ENCODE peak calls at places on chromosome 11, in six cellular contexts. S, Z, H, O, Y and B are unnamed samples.

GRCh38 chr11:1121343-1122331 is 36.1 kb upstream of the MUC5AC start:
- DNase-seq in Z (peak), O (no peak), S (peak), H (no peak), Y (no peak), B (no peak)

GRCh38 chr11:95520765-95521542 is 268.6 kb downstream of the FAM76B start:
- DNase-seq in S (peak), H (no peak), Y (peak), O (peak), Z (no peak), B (no peak)

GRCh38 chr11:7673724-7674434 is 579 bp upstream of the CYB5R2 start:
- DNase-seq in H (peak), Y (peak), Z (peak), S (peak), O (peak), B (no peak)

GRCh38 chr11:121722431-121723256 is 269.9 kb upstream of the SORL1-AS1 start:
- DNase-seq in Y (peak), O (peak), H (no peak), S (peak), Z (peak), B (peak)

GRCh38 chr11:84264066-84264465 is 977.9 kb upstream of the CCDC90B start:
- DNase-seq in S (no peak), O (no peak), Z (no peak), H (no peak), Y (no peak), B (no peak)

GRCh38 chr11:44977493-44977984 is 26.9 kb upstream of the TP53I11 start:
- DNase-seq in Y (no peak), S (no peak), O (peak), H (no peak), Z (peak), B (no peak)

GRCh38 chr11:66651011-66651410 is 12.5 kb downstream of the RBM4 start:
- DNase-seq in O (peak), S (peak), H (no peak), Y (no peak), Z (no peak), B (no peak)

GRCh38 chr11:65776710-65777141 is 4.0 kb downstream of the AP5B1 start:
- DNase-seq in S (no peak), Z (no peak), H (no peak), Y (no peak), O (peak), B (no peak)

GRCh38 chr11:99020324-99021225 is at the start of gene CNTN5:
- DNase-seq in H (no peak), Y (peak), Z (peak), O (peak), S (peak), B (no peak)

GRCh38 chr11:47125083-47125482 is 51.6 kb downstream of the ARFGAP2 start:
- DNase-seq in S (no peak), Z (no peak), H (no peak), Y (no peak), O (no peak), B (no peak)

GRCh38 chr11:78420796-78421209 is 3.2 kb upstream of the GAB2 start:
- DNase-seq in Y (peak), Z (peak), S (peak), O (peak), H (peak), B (peak)

GRCh38 chr11:7538023-7538422 is 24.2 kb downstream of the PPFIBP2 start:
- DNase-seq in O (no peak), Y (no peak), H (no peak), Z (no peak), S (peak), B (no peak)

GRCh38 chr11:68962527-68963250 is 18.1 kb downstream of the MRGPRD start:
- DNase-seq in Z (no peak), H (no peak), O (no peak), S (no peak), Y (no peak), B (no peak)

GRCh38 chr11:122628691-122629555 is 26.6 kb upstream of the UBASH3B start:
- DNase-seq in O (peak), H (no peak), S (peak), Y (peak), Z (peak), B (peak)

GRCh38 chr11:68598816-68599653 is 85.3 kb upstream of the GAL start:
- DNase-seq in O (no peak), Y (no peak), Z (no peak), S (peak), H (no peak), B (no peak)

GRCh38 chr11:71153005-71153395 is 99.4 kb downstream of the SHANK2 start:
- DNase-seq in H (no peak), Y (peak), Z (no peak), O (peak), S (peak), B (no peak)

GRCh38 chr11:8309862-8310261 is 46.2 kb upstream of the LMO1 start:
- DNase-seq in S (no peak), H (no peak), Y (no peak), O (peak), Z (peak), B (no peak)

GRCh38 chr11:126419801-126420729 is 64.6 kb downstream of the ST3GAL4 start:
- DNase-seq in S (peak), H (peak), Z (no peak), Y (peak), O (no peak), B (peak)

GRCh38 chr11:131688056-131688693 is 317.8 kb downstream of the NTM start:
- DNase-seq in Y (peak), O (peak), H (peak), Z (peak), S (peak), B (no peak)

GRCh38 chr11:72609045-72609444 is 65.2 kb downstream of the PDE2A start:
- DNase-seq in Y (peak), O (peak), Z (no peak), H (no peak), S (peak), B (no peak)

GRCh38 chr11:126842038-126842437 is 158.5 kb downstream of the KIRREL3 start:
- DNase-seq in H (no peak), Z (no peak), O (no peak), Y (no peak), S (no peak), B (no peak)

GRCh38 chr11:12715131-12715530 is 40.9 kb downstream of the TEAD1 start:
- DNase-seq in O (no peak), S (no peak), H (no peak), Y (no peak), Z (no peak), B (no peak)

GRCh38 chr11:47270331-47271271 is 668 bp downstream of the MADD start:
- DNase-seq in Y (peak), H (peak), Z (peak), O (peak), S (peak), B (no peak)

GRCh38 chr11:46658259-46658658 is 40.9 kb downstream of the ATG13 start:
- DNase-seq in H (no peak), S (peak), Z (no peak), Y (peak), O (no peak), B (peak)

GRCh38 chr11:83554896-83555295 is 268.7 kb upstream of the CCDC90B start:
- DNase-seq in Z (peak), S (no peak), Y (no peak), O (no peak), H (no peak), B (no peak)

GRCh38 chr11:57157624-57158023 is 24.1 kb upstream of the LRRC55 start:
- DNase-seq in H (no peak), Z (no peak), Y (no peak), S (no peak), O (no peak), B (no peak)

GRCh38 chr11:92596596-92597317 is 372.1 kb downstream of the FAT3 start:
- DNase-seq in H (no peak), O (peak), Z (no peak), Y (no peak), S (no peak), B (no peak)

GRCh38 chr11:112293614-112294013 is 33.0 kb upstream of the PLET1 start:
- DNase-seq in H (no peak), Y (no peak), S (no peak), Z (no peak), O (no peak), B (no peak)

GRCh38 chr11:66106786-66107599 is 36.9 kb downstream of the PACS1 start:
- DNase-seq in Y (no peak), Z (no peak), H (no peak), O (peak), S (peak), B (no peak)

GRCh38 chr11:1091332-1092083 is 16.8 kb downstream of the MUC2 start:
- DNase-seq in Z (no peak), O (no peak), H (no peak), S (no peak), Y (no peak), B (no peak)

GRCh38 chr11:58075781-58076180 is 45.0 kb downstream of the OR6Q1 start:
- DNase-seq in Y (peak), O (peak), H (no peak), Z (no peak), S (peak), B (no peak)

GRCh38 chr11:69683764-69684333 is 8.7 kb upstream of the LTO1 start:
- DNase-seq in Y (no peak), Z (no peak), O (peak), H (no peak), S (no peak), B (no peak)

GRCh38 chr11:102047305-102047924 is at the start of gene CFAP300:
- DNase-seq in O (peak), Z (peak), H (peak), S (peak), Y (peak), B (peak)

GRCh38 chr11:102050927-102051575 is 3.8 kb downstream of the CFAP300 start:
- DNase-seq in S (no peak), H (no peak), O (no peak), Z (no peak), Y (no peak), B (no peak)

DNA sequence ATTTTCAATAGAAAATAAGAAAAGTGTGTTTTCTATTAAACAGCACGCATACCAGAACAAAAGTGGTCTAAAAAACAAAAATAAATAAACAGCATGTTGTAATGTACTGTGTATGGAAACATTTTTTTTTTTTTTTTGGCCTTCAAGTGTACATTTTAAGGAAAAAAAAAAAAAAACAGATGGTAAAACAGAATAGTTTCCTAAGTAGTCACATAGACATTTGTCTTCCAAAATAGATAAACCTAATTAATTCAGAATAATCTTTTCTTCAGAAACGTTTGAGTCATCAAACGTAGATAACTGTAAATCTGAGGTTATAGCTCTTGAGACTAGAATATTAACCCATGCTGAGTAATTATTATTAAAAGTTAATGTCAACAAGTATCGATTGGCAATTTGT is 396 bp upstream of the CFAP300 start:
- DNase-seq in H (no peak), O (no peak), Z (no peak), S (peak), Y (no peak), B (no peak)
- H3K4me3 ChIP-seq in H (no peak), O (peak), Z (peak), S (peak), Y (peak), B (peak)

GRCh38 chr11:74902342-74902741 is 46.5 kb downstream of the XRRA1 start:
- DNase-seq in H (no peak), Z (no peak), S (no peak), Y (no peak), O (no peak), B (no peak)

GRCh38 chr11:74909363-74909762 is 39.5 kb downstream of the XRRA1 start:
- DNase-seq in S (no peak), Z (no peak), H (no peak), Y (no peak), O (no peak), B (no peak)

GRCh38 chr11:74909812-74910211 is 39.1 kb downstream of the XRRA1 start:
- DNase-seq in H (no peak), Z (no peak), S (no peak), Y (no peak), O (no peak), B (no peak)

DNA sequence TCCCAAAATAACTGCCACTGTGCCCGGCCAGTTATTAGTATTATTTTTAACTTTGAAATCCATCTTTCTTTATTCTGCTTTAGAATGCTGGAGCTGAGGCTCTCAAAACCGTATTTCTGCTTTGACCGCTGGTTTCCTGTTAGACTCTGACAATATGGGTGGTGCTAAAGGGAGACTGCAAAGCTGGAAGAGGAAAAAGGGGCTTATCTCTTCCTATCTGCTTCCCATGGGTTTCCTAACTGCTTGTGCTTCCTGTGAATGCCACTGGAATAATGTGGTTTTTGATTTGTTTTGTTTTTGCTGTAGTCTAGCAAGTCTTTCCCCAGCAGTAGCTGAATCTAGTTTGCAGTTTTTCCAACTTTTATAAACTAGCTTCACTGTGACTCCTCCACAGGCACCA is 43.6 kb downstream of the XRRA1 start:
- DNase-seq in O (no peak), H (no peak), Y (no peak), S (no peak), Z (no peak), B (no peak)
- H3K4me3 ChIP-seq in O (no peak), H (no peak), Y (no peak), S (no peak), Z (no peak), B (no peak)

GRCh38 chr11:2779981-2780849 is 80.4 kb upstream of the KCNQ1OT1 start:
- DNase-seq in Y (peak), S (no peak), O (no peak), H (no peak), Z (peak), B (no peak)
- H3K4me3 ChIP-seq in Y (no peak), S (no peak), O (no peak), H (no peak), Z (no peak), B (no peak)

DNA sequence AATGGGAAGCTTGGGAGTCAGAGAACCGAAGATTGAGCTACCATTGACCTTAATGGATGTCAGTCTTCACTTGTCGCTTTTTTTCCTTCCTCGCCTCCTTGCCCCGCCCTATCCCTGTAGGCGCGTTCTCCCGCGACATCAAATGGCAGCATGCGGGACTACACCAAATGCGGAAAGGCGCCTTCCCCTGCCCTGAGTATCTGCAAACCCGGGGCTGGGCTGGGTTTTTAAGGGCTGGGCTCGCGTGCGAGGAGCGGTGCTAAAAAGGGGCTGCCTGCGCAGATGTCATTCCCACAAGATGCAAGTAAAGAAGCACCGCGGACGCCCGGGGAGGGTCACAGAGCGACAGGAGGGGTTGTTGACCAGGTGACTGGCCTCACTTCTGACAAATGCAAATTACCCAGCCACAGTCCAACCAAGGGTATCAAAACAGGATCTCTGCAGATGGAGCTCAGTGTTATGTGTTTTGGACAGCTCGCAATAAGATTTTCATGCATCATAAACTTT is 4.7 kb upstream of the FAM111B start:
- DNase-seq in S (peak), O (peak), H (peak), Y (peak), Z (no peak), B (no peak)
- H3K4me3 ChIP-seq in S (peak), O (peak), H (peak), Y (peak), Z (no peak), B (peak)

DNA sequence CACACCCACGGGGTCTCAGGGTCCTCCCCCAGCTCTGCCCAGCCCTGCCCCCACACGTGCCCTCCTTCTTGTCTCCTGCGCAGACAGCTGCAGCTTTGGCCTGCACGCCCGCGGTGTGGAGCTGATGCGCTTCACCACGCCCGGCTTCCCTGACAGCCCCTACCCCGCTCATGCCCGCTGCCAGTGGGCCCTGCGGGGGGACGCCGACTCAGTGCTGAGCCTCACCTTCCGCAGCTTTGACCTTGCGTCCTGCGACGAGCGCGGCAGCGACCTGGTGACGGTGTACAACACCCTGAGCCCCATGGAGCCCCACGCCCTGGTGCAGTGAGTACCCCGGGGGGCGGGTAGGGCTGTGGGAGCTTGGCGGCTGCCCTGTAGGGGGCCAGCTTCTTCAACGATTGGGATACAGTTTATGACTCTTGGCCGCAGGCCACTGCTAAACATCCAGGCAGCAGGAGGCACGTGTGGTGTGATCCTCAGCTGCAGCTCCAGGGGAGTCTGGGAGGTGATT is 30.8 kb downstream of the ST14 start:
- DNase-seq in Z (no peak), Y (no peak), O (no peak), S (no peak), H (no peak), B (no peak)
- H3K4me3 ChIP-seq in Z (no peak), Y (no peak), O (no peak), S (no peak), H (no peak), B (no peak)

GRCh38 chr11:63769044-63769718 is 606 bp upstream of the ZFTA start:
- DNase-seq in S (peak), O (peak), Z (peak), Y (no peak), H (peak), B (no peak)
- H3K4me3 ChIP-seq in S (peak), O (peak), Z (peak), Y (peak), H (peak), B (peak)

GRCh38 chr11:128549256-128549944 is 38.0 kb downstream of the ETS1 start:
- DNase-seq in Z (no peak), H (no peak), O (no peak), S (peak), Y (peak), B (peak)
- H3K4me3 ChIP-seq in Z (no peak), H (peak), O (peak), S (peak), Y (peak), B (peak)